ENCODE peak calls at places on chromosomes 1 and 21, in five cellular contexts. One of them, this sample, is unnamed.

GRCh38 chr1:207007352-207008033 is 25.1 kb downstream of the C1orf116 start:
- DNase-seq in CD4-positive, alpha-beta T cell: no peak
- DNase-seq in small intestine: peak; percentile 61
- DNase-seq in A673: peak; percentile 44
- DNase-seq in HL-60: no peak
- DNase-seq in this sample: no peak

GRCh38 chr21:38303300-38303699 is 46.5 kb downstream of the KCNJ15 start:
- DNase-seq in small intestine: no peak
- DNase-seq in A673: no peak
- DNase-seq in HL-60: no peak
- DNase-seq in CD4-positive, alpha-beta T cell: no peak
- DNase-seq in this sample: no peak

GRCh38 chr1:245997471-245998258 is 509.4 kb downstream of the SMYD3 start:
- DNase-seq in A673: no peak
- DNase-seq in HL-60: no peak
- DNase-seq in small intestine: no peak
- DNase-seq in CD4-positive, alpha-beta T cell: no peak
- DNase-seq in this sample: no peak

GRCh38 chr1:43711524-43712386 is 4.4 kb downstream of the ST3GAL3 start:
- DNase-seq in small intestine: no peak
- DNase-seq in HL-60: no peak
- DNase-seq in CD4-positive, alpha-beta T cell: no peak
- DNase-seq in A673: no peak
- DNase-seq in this sample: no peak

GRCh38 chr1:184900507-184900906 is 73.8 kb downstream of the NIBAN1 start:
- DNase-seq in CD4-positive, alpha-beta T cell: no peak
- DNase-seq in small intestine: no peak
- DNase-seq in A673: no peak
- DNase-seq in HL-60: no peak
- DNase-seq in this sample: no peak

GRCh38 chr1:9835758-9836631 is 12.2 kb upstream of the CLSTN1 start:
- DNase-seq in A673: no peak
- DNase-seq in HL-60: no peak
- DNase-seq in CD4-positive, alpha-beta T cell: no peak
- DNase-seq in small intestine: peak; percentile 52
- DNase-seq in this sample: peak; percentile 81

GRCh38 chr1:145961425-145962156 is 2.8 kb downstream of the ANKRD34A start:
- DNase-seq in CD4-positive, alpha-beta T cell: peak; percentile 22
- DNase-seq in small intestine: no peak
- DNase-seq in A673: peak; percentile 57
- DNase-seq in HL-60: peak; percentile 50
- DNase-seq in this sample: peak; percentile 73

GRCh38 chr1:111415461-111415860 is 12.1 kb downstream of the OVGP1 start:
- DNase-seq in small intestine: no peak
- DNase-seq in A673: no peak
- DNase-seq in CD4-positive, alpha-beta T cell: no peak
- DNase-seq in HL-60: no peak
- DNase-seq in this sample: no peak

GRCh38 chr1:7541629-7542028 is 229.5 kb upstream of the VAMP3 start:
- DNase-seq in HL-60: no peak
- DNase-seq in CD4-positive, alpha-beta T cell: no peak
- DNase-seq in small intestine: no peak
- DNase-seq in A673: no peak
- DNase-seq in this sample: no peak

GRCh38 chr1:157868664-157869063 is 27.1 kb upstream of the CD5L start:
- DNase-seq in HL-60: no peak
- DNase-seq in small intestine: no peak
- DNase-seq in CD4-positive, alpha-beta T cell: no peak
- DNase-seq in A673: no peak
- DNase-seq in this sample: no peak

GRCh38 chr1:223831755-223832636 is 13.8 kb downstream of the TP53BP2 start:
- DNase-seq in HL-60: peak; percentile 70
- DNase-seq in CD4-positive, alpha-beta T cell: no peak
- DNase-seq in A673: peak; percentile 63
- DNase-seq in small intestine: no peak
- DNase-seq in this sample: no peak

GRCh38 chr1:242535986-242536385 is 11.5 kb upstream of the PLD5 start:
- DNase-seq in small intestine: no peak
- DNase-seq in HL-60: no peak
- DNase-seq in CD4-positive, alpha-beta T cell: no peak
- DNase-seq in A673: no peak
- DNase-seq in this sample: no peak

GRCh38 chr1:170592591-170593111 is 60.7 kb downstream of the GORAB start:
- DNase-seq in CD4-positive, alpha-beta T cell: no peak
- DNase-seq in HL-60: no peak
- DNase-seq in small intestine: no peak
- DNase-seq in A673: no peak
- DNase-seq in this sample: no peak
- H3K27ac ChIP-seq in CD4-positive, alpha-beta T cell: no peak overlapping the region
- H3K27ac ChIP-seq in HL-60: no peak overlapping the region
- H3K27ac ChIP-seq in small intestine: no peak overlapping the region
- H3K27ac ChIP-seq in A673: no peak overlapping the region
- H3K27ac ChIP-seq in this sample: no peak overlapping the region

DNA sequence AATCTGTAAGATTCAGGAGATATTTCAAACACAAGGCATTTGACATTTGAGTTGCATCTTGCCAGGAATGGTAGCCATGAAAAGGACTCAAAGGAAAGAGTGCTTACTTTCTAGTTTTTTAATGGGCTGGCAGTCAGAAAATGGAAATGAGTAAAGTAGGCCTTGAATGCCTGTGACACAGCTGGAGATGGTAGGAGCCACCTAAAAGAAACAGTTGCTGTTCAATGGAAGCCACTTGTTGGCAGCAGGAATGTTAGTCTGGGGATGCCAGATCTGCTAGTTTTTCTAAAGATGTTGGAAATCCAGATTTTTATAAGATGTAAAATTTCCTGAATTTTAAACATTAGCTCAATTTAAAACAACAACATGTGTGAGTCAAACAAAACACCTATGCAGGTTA is 43.6 kb downstream of the CACHD1 start:
- DNase-seq in CD4-positive, alpha-beta T cell: no peak
- DNase-seq in small intestine: no peak
- DNase-seq in A673: no peak
- DNase-seq in HL-60: no peak
- DNase-seq in this sample: no peak
- H3K27ac ChIP-seq in CD4-positive, alpha-beta T cell: no peak overlapping the region
- H3K27ac ChIP-seq in small intestine: no peak overlapping the region
- H3K27ac ChIP-seq in A673: no peak overlapping the region
- H3K27ac ChIP-seq in HL-60: no peak overlapping the region
- H3K27ac ChIP-seq in this sample: no peak overlapping the region

GRCh38 chr1:75136921-75137641 is 2.9 kb downstream of the LHX8 start:
- DNase-seq in small intestine: no peak
- DNase-seq in CD4-positive, alpha-beta T cell: no peak
- DNase-seq in A673: no peak
- DNase-seq in HL-60: no peak
- DNase-seq in this sample: no peak
- H3K27ac ChIP-seq in small intestine: no peak overlapping the region
- H3K27ac ChIP-seq in CD4-positive, alpha-beta T cell: no peak overlapping the region
- H3K27ac ChIP-seq in A673: no peak overlapping the region
- H3K27ac ChIP-seq in HL-60: no peak overlapping the region
- H3K27ac ChIP-seq in this sample: no peak overlapping the region

GRCh38 chr1:226186124-226187018 is at the start of gene ACBD3:
- DNase-seq in CD4-positive, alpha-beta T cell: peak; percentile 77
- DNase-seq in small intestine: peak; percentile 87
- DNase-seq in A673: peak; percentile 91
- DNase-seq in HL-60: peak; percentile 89
- DNase-seq in this sample: peak; percentile 74
- H3K27ac ChIP-seq in CD4-positive, alpha-beta T cell: peak within 1 kb of the TSS; percentile 70
- H3K27ac ChIP-seq in small intestine: peak within 1 kb of the TSS; percentile 99
- H3K27ac ChIP-seq in A673: peak within 1 kb of the TSS; percentile 82
- H3K27ac ChIP-seq in HL-60: peak within 1 kb of the TSS; percentile 79
- H3K27ac ChIP-seq in this sample: peak within 1 kb of the TSS; percentile 85

GRCh38 chr1:183293243-183293642 is 107.2 kb downstream of the LAMC2 start:
- DNase-seq in small intestine: no peak
- DNase-seq in CD4-positive, alpha-beta T cell: no peak
- DNase-seq in A673: no peak
- DNase-seq in HL-60: no peak
- DNase-seq in this sample: no peak

GRCh38 chr1:183291802-183292515 is 105.9 kb downstream of the LAMC2 start:
- DNase-seq in HL-60: no peak
- DNase-seq in small intestine: no peak
- DNase-seq in CD4-positive, alpha-beta T cell: no peak
- DNase-seq in A673: no peak
- DNase-seq in this sample: no peak

GRCh38 chr1:183289104-183289503 is 103.0 kb downstream of the LAMC2 start:
- DNase-seq in small intestine: no peak
- DNase-seq in HL-60: no peak
- DNase-seq in CD4-positive, alpha-beta T cell: no peak
- DNase-seq in A673: no peak
- DNase-seq in this sample: no peak

GRCh38 chr1:183290628-183291027 is 104.6 kb downstream of the LAMC2 start:
- DNase-seq in HL-60: no peak
- DNase-seq in CD4-positive, alpha-beta T cell: no peak
- DNase-seq in small intestine: no peak
- DNase-seq in A673: no peak
- DNase-seq in this sample: no peak

DNA sequence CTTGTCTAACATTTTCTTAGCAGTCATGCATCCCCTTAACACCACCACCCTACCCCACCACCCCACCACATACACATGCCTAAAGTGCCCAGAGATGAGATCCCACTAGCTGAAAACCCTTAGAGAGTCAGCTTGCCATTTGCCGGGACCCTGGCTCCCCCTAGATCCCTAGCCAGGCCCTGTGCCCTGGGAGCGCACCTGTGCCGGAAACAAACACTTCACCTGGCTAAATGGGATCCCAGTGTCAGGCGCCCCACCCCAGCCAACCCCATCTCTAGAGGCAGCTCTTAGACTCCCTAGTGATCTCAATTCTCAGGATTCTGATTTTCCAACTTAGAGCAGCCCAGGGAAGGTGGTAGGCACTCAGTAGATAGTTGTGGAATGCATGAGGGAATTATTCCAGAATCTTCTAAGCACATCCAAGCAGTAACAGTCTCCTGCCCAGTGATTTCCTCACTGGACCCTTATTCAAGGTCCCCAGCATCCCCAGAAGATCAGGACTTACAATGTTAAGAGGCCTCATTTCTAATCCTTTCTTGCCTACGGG is 105.2 kb downstream of the LAMC2 start:
- DNase-seq in CD4-positive, alpha-beta T cell: no peak
- DNase-seq in small intestine: no peak
- DNase-seq in HL-60: no peak
- DNase-seq in A673: no peak
- DNase-seq in this sample: no peak
- H3K27ac ChIP-seq in CD4-positive, alpha-beta T cell: no peak overlapping the region
- H3K27ac ChIP-seq in small intestine: no peak overlapping the region
- H3K27ac ChIP-seq in HL-60: no peak overlapping the region
- H3K27ac ChIP-seq in A673: no peak overlapping the region
- H3K27ac ChIP-seq in this sample: no peak overlapping the region

GRCh38 chr1:85569737-85570404 is 10.7 kb upstream of the CCN1 start:
- DNase-seq in small intestine: peak; percentile 8
- DNase-seq in CD4-positive, alpha-beta T cell: no peak
- DNase-seq in HL-60: no peak
- DNase-seq in A673: no peak
- DNase-seq in this sample: no peak

GRCh38 chr1:85571830-85572229 is 8.7 kb upstream of the CCN1 start:
- DNase-seq in small intestine: no peak
- DNase-seq in A673: no peak
- DNase-seq in HL-60: no peak
- DNase-seq in CD4-positive, alpha-beta T cell: no peak
- DNase-seq in this sample: no peak

GRCh38 chr1:85570446-85571180 is 9.9 kb upstream of the CCN1 start:
- DNase-seq in HL-60: no peak
- DNase-seq in small intestine: no peak
- DNase-seq in CD4-positive, alpha-beta T cell: no peak
- DNase-seq in A673: no peak
- DNase-seq in this sample: no peak

GRCh38 chr1:85572574-85572973 is 8.0 kb upstream of the CCN1 start:
- DNase-seq in small intestine: no peak
- DNase-seq in A673: no peak
- DNase-seq in CD4-positive, alpha-beta T cell: no peak
- DNase-seq in HL-60: no peak
- DNase-seq in this sample: no peak

DNA sequence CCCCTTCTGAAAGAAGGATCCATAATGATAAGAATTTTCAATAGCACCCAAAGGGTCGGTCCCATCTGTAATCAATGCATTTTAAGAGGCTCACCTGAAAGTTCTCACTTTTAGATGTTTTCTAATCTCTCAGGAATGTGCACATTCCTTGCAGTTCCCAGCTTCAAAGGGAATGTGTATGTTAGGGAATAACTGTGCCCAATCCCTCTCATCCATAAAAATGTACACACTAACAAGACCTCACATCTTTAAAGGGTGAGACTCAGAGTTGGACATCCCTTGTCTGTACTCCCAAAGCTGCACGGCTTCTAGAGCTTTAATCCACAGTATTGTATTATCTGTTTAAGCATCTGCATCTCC is 9.4 kb upstream of the CCN1 start:
- DNase-seq in CD4-positive, alpha-beta T cell: no peak
- DNase-seq in small intestine: no peak
- DNase-seq in HL-60: no peak
- DNase-seq in A673: no peak
- DNase-seq in this sample: no peak
- H3K27ac ChIP-seq in CD4-positive, alpha-beta T cell: no peak overlapping the region
- H3K27ac ChIP-seq in small intestine: no peak overlapping the region
- H3K27ac ChIP-seq in HL-60: no peak overlapping the region
- H3K27ac ChIP-seq in A673: no peak overlapping the region
- H3K27ac ChIP-seq in this sample: no peak overlapping the region

DNA sequence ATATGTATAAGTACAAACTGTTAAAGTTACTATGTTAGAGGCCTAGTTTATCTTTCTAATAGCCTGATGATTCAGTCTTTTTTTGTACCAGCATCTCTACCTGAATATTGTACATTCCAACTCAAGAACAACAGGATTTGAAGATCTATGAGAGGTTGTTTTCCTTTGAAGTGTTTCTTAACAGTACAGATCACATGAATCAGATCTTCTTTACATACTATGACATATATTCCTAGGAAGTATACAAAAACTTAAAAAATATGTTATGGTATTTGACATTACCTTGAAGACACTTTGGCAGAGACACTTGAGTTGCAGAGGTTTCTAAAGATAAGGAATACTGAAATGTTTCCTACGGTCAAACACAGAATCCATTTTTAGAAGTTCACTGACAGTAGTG is 1280.9 kb downstream of the KCNT2 start:
- DNase-seq in CD4-positive, alpha-beta T cell: no peak
- DNase-seq in HL-60: no peak
- DNase-seq in small intestine: no peak
- DNase-seq in A673: no peak
- DNase-seq in this sample: no peak
- H3K27ac ChIP-seq in CD4-positive, alpha-beta T cell: no peak overlapping the region
- H3K27ac ChIP-seq in HL-60: no peak overlapping the region
- H3K27ac ChIP-seq in small intestine: no peak overlapping the region
- H3K27ac ChIP-seq in A673: no peak overlapping the region
- H3K27ac ChIP-seq in this sample: no peak overlapping the region

DNA sequence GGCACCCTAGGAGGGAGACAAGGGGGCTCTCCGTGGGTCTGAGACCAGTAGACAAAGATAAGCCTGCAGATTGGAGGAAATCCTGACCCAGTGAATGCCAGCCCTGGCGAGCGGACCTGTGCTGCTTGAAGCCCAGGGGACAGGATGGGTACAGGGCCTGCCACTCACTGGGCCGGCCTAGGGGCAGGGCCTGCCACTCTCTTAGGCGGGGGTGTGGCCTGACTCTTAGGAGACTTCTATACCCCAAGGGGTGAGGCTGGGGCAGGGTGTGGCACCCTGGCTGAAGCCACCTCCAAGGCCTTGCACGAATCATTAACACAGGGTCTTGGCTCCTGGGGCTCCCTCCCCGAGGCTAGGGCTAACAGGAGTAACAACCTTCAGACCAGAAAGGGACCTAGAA is 30.7 kb downstream of the TRIM62 start:
- DNase-seq in CD4-positive, alpha-beta T cell: no peak
- DNase-seq in small intestine: no peak
- DNase-seq in HL-60: no peak
- DNase-seq in A673: no peak
- DNase-seq in this sample: no peak
- H3K27ac ChIP-seq in CD4-positive, alpha-beta T cell: no peak overlapping the region
- H3K27ac ChIP-seq in small intestine: no peak overlapping the region
- H3K27ac ChIP-seq in HL-60: no peak overlapping the region
- H3K27ac ChIP-seq in A673: no peak overlapping the region
- H3K27ac ChIP-seq in this sample: peak overlapping the region; percentile 66